ENCODE peak calls at places on chromosomes 12 and 14, in nine cellular contexts. P is activated CD4-positive, CD25-positive, alpha-beta regulatory T cell treated with anti-CD3 and anti-CD28 coated beads, Interleukin-2, amount 50 U/mL, for 16 hours; F is brain microvascular endothelial cell; V is upper lobe of right lung; Y is HFFc6; D is GM12891; U is AG04450; R is activated CD4-positive, alpha-beta T cell treated with anti-CD3 and anti-CD28 coated beads, Interleukin-2, amount 50 U/mL, for 4 hours; S is NK-92 treated with Interleukin-12 subunit alpha and Interleukin-12 subunit beta, amount 100 ng/mL, for 24 hours. X is an unnamed sample.

GRCh38 chr14:103533999-103534575 is 5.1 kb downstream of the TRMT61A start:
- DNase-seq in Y (no peak), S (no peak), P (no peak), D (no peak), F (no peak), U (no peak), R (no peak), V (no peak), X (no peak)

GRCh38 chr14:100660498-100661339 is 66.0 kb upstream of the DLK1 start:
- DNase-seq in P (no peak), F (no peak), R (no peak), V (no peak), D (no peak), U (no peak), S (no peak), Y (peak), X (no peak)

GRCh38 chr12:12563529-12563928 is 866 bp upstream of the DUSP16 start:
- DNase-seq in V (no peak), F (peak), S (no peak), Y (peak), P (no peak), D (no peak), R (no peak), U (no peak), X (peak)

GRCh38 chr14:65074449-65075155 is 27.7 kb downstream of the MAX start:
- DNase-seq in U (no peak), D (no peak), V (no peak), F (no peak), S (no peak), P (no peak), Y (no peak), R (no peak), X (no peak)

GRCh38 chr12:124125472-124125871 is 152.5 kb downstream of the ZNF664 start:
- DNase-seq in V (no peak), S (no peak), F (no peak), P (no peak), D (no peak), R (no peak), Y (no peak), U (no peak), X (no peak)

GRCh38 chr12:79775355-79776073 is 84.8 kb upstream of the PAWR start:
- DNase-seq in P (no peak), U (no peak), Y (no peak), S (no peak), V (no peak), D (no peak), R (no peak), F (no peak), X (no peak)

GRCh38 chr14:102819790-102820330 is 42.6 kb downstream of the TRAF3 start:
- DNase-seq in P (no peak), U (no peak), Y (no peak), S (no peak), F (peak), D (no peak), R (no peak), V (no peak), X (no peak)

GRCh38 chr14:96590190-96590860 is 88.1 kb downstream of the PAPOLA start:
- DNase-seq in R (no peak), S (no peak), D (no peak), F (no peak), Y (no peak), V (peak), U (no peak), P (no peak), X (no peak)

GRCh38 chr14:87252103-87252502 is 740.9 kb downstream of the GALC start:
- DNase-seq in D (no peak), R (no peak), F (no peak), S (no peak), P (no peak), Y (no peak), U (no peak), V (no peak), X (no peak)

GRCh38 chr12:24560867-24561266 is 388.0 kb downstream of the BCAT1 start:
- DNase-seq in V (no peak), R (no peak), F (no peak), D (no peak), P (no peak), Y (no peak), U (no peak), S (no peak), X (no peak)

GRCh38 chr14:104789752-104790743 is 5.5 kb downstream of the AKT1 start:
- DNase-seq in R (no peak), Y (no peak), S (no peak), D (no peak), V (no peak), P (no peak), U (no peak), F (no peak), X (no peak)

GRCh38 chr14:57492859-57493258 is 798 bp downstream of the CCDC198 start:
- DNase-seq in F (peak), D (no peak), S (no peak), Y (peak), U (no peak), P (no peak), V (no peak), R (no peak), X (peak)

GRCh38 chr12:114605918-114606317 is 78.1 kb downstream of the TBX3 start:
- DNase-seq in U (no peak), F (no peak), S (no peak), D (no peak), Y (no peak), P (no peak), V (no peak), R (no peak), X (no peak)

GRCh38 chr12:8697120-8697475 is 693 bp upstream of the RIMKLB start:
- DNase-seq in Y (peak), S (no peak), P (no peak), F (peak), D (no peak), V (no peak), U (no peak), R (no peak), X (no peak)

GRCh38 chr12:50621435-50622304 is 116.9 kb downstream of the DIP2B start:
- DNase-seq in Y (no peak), F (no peak), R (no peak), U (no peak), D (no peak), S (no peak), V (no peak), P (no peak), X (no peak)

GRCh38 chr12:105427883-105428282 is 97.4 kb downstream of the C12orf75 start:
- DNase-seq in R (no peak), V (no peak), P (no peak), D (no peak), F (peak), S (no peak), U (no peak), Y (no peak), X (no peak)

GRCh38 chr14:60616326-60617044 is 32.8 kb downstream of the SIX1 start:
- DNase-seq in Y (no peak), D (no peak), U (no peak), P (no peak), R (no peak), F (no peak), S (no peak), V (no peak), X (no peak)

GRCh38 chr12:112824166-112824565 is 32.6 kb downstream of the RPH3A start:
- DNase-seq in F (no peak), U (no peak), P (no peak), Y (no peak), S (no peak), V (no peak), R (no peak), D (no peak), X (no peak)

GRCh38 chr12:6181583-6182278 is 18.5 kb upstream of the CD9 start:
- DNase-seq in R (no peak), F (no peak), V (no peak), Y (no peak), P (no peak), U (no peak), D (no peak), S (no peak), X (no peak)

GRCh38 chr12:6768385-6769002 is 2.3 kb downstream of the PTMS start:
- DNase-seq in U (no peak), F (no peak), S (no peak), V (no peak), P (no peak), D (no peak), R (no peak), Y (no peak), X (no peak)

GRCh38 chr14:69372146-69372545 is 26.0 kb downstream of the ERH start:
- DNase-seq in S (no peak), V (no peak), F (no peak), D (no peak), Y (no peak), U (no peak), R (no peak), P (no peak), X (no peak)

GRCh38 chr14:89484445-89484844 is 67.4 kb upstream of the FOXN3 start:
- DNase-seq in U (no peak), V (no peak), S (no peak), R (no peak), F (no peak), D (no peak), Y (no peak), P (no peak), X (no peak)

GRCh38 chr12:122422769-122423257 is 344 bp upstream of the CLIP1 start:
- DNase-seq in R (peak), U (no peak), P (no peak), Y (peak), V (no peak), D (no peak), F (no peak), S (no peak), X (no peak)

GRCh38 chr12:6489449-6489848 is 3.6 kb downstream of the MRPL51 start:
- DNase-seq in S (no peak), U (no peak), V (no peak), F (no peak), R (no peak), D (no peak), P (no peak), Y (no peak), X (no peak)

GRCh38 chr14:92751819-92752218 is 3.4 kb upstream of the LGMN start:
- DNase-seq in S (peak), Y (no peak), V (no peak), R (no peak), U (no peak), P (no peak), D (no peak), F (no peak), X (no peak)

GRCh38 chr14:25108959-25109358 is 59.0 kb upstream of the STXBP6 start:
- DNase-seq in P (no peak), S (no peak), U (no peak), V (no peak), R (no peak), F (no peak), D (no peak), Y (no peak), X (peak)

GRCh38 chr12:123099556-123100192 is 51.2 kb downstream of the PITPNM2 start:
- DNase-seq in D (no peak), P (no peak), U (no peak), Y (no peak), S (no peak), V (no peak), F (no peak), R (no peak), X (no peak)

GRCh38 chr14:86838363-86838762 is 1154.6 kb downstream of the GALC start:
- DNase-seq in U (no peak), D (no peak), R (no peak), F (no peak), V (no peak), P (no peak), S (no peak), Y (no peak), X (no peak)

GRCh38 chr12:51647647-51648046 is 56.6 kb downstream of the SCN8A start:
- DNase-seq in P (no peak), R (no peak), F (no peak), V (no peak), D (no peak), S (no peak), Y (no peak), U (no peak), X (no peak)

GRCh38 chr12:92079054-92079385 is 66.6 kb downstream of the BTG1 start:
- DNase-seq in D (no peak), R (no peak), Y (no peak), V (no peak), S (no peak), P (no peak), U (no peak), F (no peak), X (no peak)

GRCh38 chr14:68210729-68211299 is 391.2 kb downstream of the RAD51B start:
- DNase-seq in P (peak), V (no peak), R (peak), Y (peak), F (peak), U (peak), D (peak), S (peak), X (peak)

GRCh38 chr12:100348657-100349454 is 8.0 kb upstream of the SLC17A8 start:
- DNase-seq in D (no peak), S (no peak), P (no peak), F (no peak), Y (peak), V (no peak), U (no peak), R (no peak), X (peak)

GRCh38 chr14:56844603-56845002 is 34.3 kb upstream of the OTX2 start:
- DNase-seq in D (no peak), S (no peak), P (no peak), V (no peak), F (no peak), Y (no peak), R (no peak), U (no peak), X (no peak)

GRCh38 chr12:71664411-71665108 is 459 bp downstream of the THAP2 start:
- DNase-seq in Y (no peak), D (no peak), V (no peak), S (no peak), F (no peak), U (no peak), P (no peak), R (no peak), X (no peak)

GRCh38 chr14:74888164-74889158 is 6.7 kb downstream of the DLST start:
- DNase-seq in R (no peak), V (no peak), S (no peak), D (no peak), Y (peak), P (no peak), F (no peak), U (no peak), X (no peak)

X was measured in retinal pigment epithelial cell.